ENCODE peak calls at places on chromosomes 11 and 22, in four cellular contexts. U is mesendoderm, E is IMR-90, N is H1. X is an unnamed sample.

GRCh38 chr22:45271667-45272188 is 13.0 kb upstream of the UPK3A start:
- DNase-seq in E (no peak), U (no peak), N (no peak), X (no peak)

GRCh38 chr11:118911113-118911879 is 14.4 kb downstream of the BCL9L start:
- DNase-seq in U (peak; percentile 83), E (peak; percentile 52), N (no peak), X (peak; percentile 57)

GRCh38 chr22:39598017-39598965 is 27.7 kb downstream of the CACNA1I start:
- DNase-seq in E (no peak), N (peak; percentile 57), U (peak; percentile 86), X (peak; percentile 95)

GRCh38 chr11:7613394-7613720 is 59.9 kb downstream of the CYB5R2 start:
- DNase-seq in N (no peak), E (no peak), U (no peak), X (no peak)

GRCh38 chr11:45294499-45294898 is 8.4 kb upstream of the SYT13 start:
- DNase-seq in U (no peak), N (no peak), E (no peak), X (no peak)

GRCh38 chr11:119446434-119446833 is 23.5 kb upstream of the THY1 start:
- DNase-seq in E (no peak), U (no peak), N (no peak), X (no peak)

GRCh38 chr11:121235057-121235456 is 57.5 kb upstream of the SC5D start:
- DNase-seq in N (no peak), U (no peak), E (no peak), X (no peak)

GRCh38 chr11:104320956-104321355 is 157.0 kb upstream of the PDGFD start:
- DNase-seq in E (no peak), N (no peak), U (no peak), X (no peak)

GRCh38 chr11:111412293-111412692 is 33.2 kb upstream of the POU2AF1 start:
- DNase-seq in U (no peak), E (no peak), N (no peak), X (no peak)

GRCh38 chr11:104259121-104259610 is 95.2 kb upstream of the PDGFD start:
- DNase-seq in U (no peak), E (no peak), N (no peak), X (no peak)

GRCh38 chr11:31050061-31050790 is 319.3 kb downstream of the DCDC1 start:
- DNase-seq in E (no peak), N (no peak), U (peak; percentile 78), X (peak; percentile 35)

GRCh38 chr11:133040289-133040893 is 491.9 kb downstream of the OPCML start:
- DNase-seq in U (peak; percentile 95), E (peak; percentile 3), N (peak; percentile 15), X (no peak)

GRCh38 chr11:102062106-102062505 is 14.9 kb downstream of the CFAP300 start:
- DNase-seq in E (no peak), N (no peak), U (no peak), X (no peak)

GRCh38 chr11:116282481-116282880 is 490.3 kb downstream of the BUD13 start:
- DNase-seq in N (no peak), E (no peak), U (no peak), X (no peak)

GRCh38 chr11:122656073-122656630 is 630 bp downstream of the UBASH3B start:
- DNase-seq in E (peak; percentile 66), U (peak; percentile 60), N (no peak), X (peak; percentile 54)

GRCh38 chr11:57315491-57315890 is 9.3 kb downstream of the TNKS1BP1 start:
- DNase-seq in E (peak; percentile 61), N (no peak), U (peak; percentile 82), X (peak; percentile 83)

GRCh38 chr22:47401976-47402770 is 639.7 kb downstream of the TBC1D22A start:
- DNase-seq in U (no peak), N (no peak), E (no peak), X (no peak)

DNA sequence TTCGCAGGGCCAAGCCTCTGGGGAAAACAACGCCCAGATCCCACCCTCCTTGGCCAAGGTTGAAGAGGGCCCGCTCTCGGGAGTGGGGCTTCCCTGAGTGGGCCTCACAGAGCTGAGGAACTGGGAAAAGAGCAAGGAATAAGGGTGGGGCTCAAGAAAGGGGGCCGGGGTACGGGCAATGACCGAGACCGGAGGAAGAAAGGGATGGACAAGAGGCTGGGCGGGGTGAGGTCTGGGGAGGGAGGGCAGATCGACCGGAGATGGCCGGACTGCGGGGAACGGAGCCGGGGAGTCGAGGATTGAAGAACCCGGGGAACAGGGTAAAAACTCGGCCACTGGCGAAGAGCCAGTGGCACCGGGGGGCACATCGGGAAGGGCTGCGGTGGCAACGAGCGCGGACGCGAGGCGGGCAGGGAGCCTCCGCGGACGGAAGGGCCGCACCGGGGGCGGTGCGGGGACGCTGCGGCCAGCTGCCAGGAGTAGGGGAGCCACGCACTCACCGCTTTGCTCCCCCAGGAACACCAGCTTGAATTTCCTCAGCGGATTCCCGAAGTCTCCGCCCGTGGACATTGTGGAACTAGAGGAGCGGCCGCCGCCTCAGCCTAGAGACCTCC is 701 bp downstream of the RAB6A start:
- DNase-seq in E (peak; percentile 11), U (peak; percentile 52), N (no peak), X (peak; percentile 35)
- H3K56ac ChIP-seq in E (peak overlapping the region; percentile 77), U (peak overlapping the region; percentile 98), N (peak overlapping the region; percentile 43), X (no peak overlapping the region)

DNA sequence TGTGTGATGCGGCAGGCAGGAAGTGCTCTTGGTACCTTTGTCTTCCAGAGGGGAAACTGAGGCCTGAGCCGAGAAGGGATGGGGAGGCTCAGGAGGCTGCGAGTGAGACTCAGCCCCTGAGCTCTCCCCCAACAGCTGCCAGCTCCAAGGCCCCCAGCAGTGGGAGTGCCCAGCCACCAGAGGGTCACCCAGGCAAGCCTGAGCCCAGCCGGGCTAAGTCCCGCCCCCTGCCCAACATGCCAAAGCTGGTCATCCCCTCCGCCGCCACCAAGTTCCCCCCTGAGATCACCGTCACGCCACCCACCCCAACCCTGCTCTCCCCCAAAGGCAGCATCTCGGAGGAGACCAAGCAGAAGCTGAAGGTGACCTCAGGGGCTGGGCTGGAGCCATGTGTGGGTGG is 3.8 kb upstream of the SUSD2 start:
- DNase-seq in E (no peak), U (no peak), N (no peak), X (no peak)
- H4K5ac ChIP-seq in E (no peak overlapping the region), U (no peak overlapping the region), N (no peak overlapping the region), X (no peak overlapping the region)

DNA sequence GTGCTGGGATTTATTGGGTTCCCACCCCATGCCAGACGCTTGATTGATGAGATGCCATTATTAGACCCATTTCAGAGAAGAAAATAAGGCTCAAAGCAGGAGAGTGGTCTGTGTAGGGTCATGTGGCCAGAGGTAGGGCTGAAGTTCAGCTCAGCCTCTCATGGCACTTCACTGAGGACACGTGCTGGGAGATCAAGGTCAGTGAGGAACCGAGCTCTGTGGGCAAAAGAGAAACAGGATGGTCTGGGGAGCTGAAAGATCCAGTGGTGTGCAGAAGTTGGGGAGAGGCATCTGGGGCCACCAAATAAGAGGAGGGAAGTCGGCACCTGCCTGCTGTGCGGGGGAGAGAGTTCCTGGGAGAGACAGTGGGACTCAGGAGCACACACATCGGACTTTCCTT is 19.6 kb downstream of the RHOD start:
- DNase-seq in E (no peak), U (no peak), N (no peak), X (no peak)
- H3K56ac ChIP-seq in E (no peak overlapping the region), U (no peak overlapping the region), N (no peak overlapping the region), X (no peak overlapping the region)

GRCh38 chr11:113395782-113396336 is 8.3 kb downstream of the ANKK1 start:
- DNase-seq in E (no peak), N (no peak), U (no peak), X (no peak)

GRCh38 chr11:113397821-113398220 is 10.2 kb downstream of the ANKK1 start:
- DNase-seq in E (no peak), U (no peak), N (no peak), X (no peak)

GRCh38 chr11:113396693-113397092 is 9.1 kb downstream of the ANKK1 start:
- DNase-seq in N (no peak), U (no peak), E (no peak), X (no peak)

GRCh38 chr11:113398669-113399430 is 11.3 kb downstream of the ANKK1 start:
- DNase-seq in U (no peak), E (no peak), N (no peak), X (no peak)

GRCh38 chr11:113397212-113397611 is 9.6 kb downstream of the ANKK1 start:
- DNase-seq in N (no peak), U (no peak), E (no peak), X (no peak)
- H4K5ac ChIP-seq in N (no peak overlapping the region), U (no peak overlapping the region), E (no peak overlapping the region), X (no peak overlapping the region)

GRCh38 chr11:33553486-33553885 is 147.1 kb downstream of the C11orf91 start:
- DNase-seq in U (peak; percentile 26), E (peak; percentile 43), N (no peak), X (no peak)

GRCh38 chr11:33554219-33554618 is 146.4 kb downstream of the C11orf91 start:
- DNase-seq in E (no peak), N (no peak), U (no peak), X (no peak)

GRCh38 chr11:33551051-33551450 is 149.6 kb downstream of the C11orf91 start:
- DNase-seq in E (peak; percentile 25), N (no peak), U (no peak), X (no peak)

GRCh38 chr11:33557201-33557600 is 143.4 kb downstream of the C11orf91 start:
- DNase-seq in N (no peak), U (peak; percentile 34), E (peak; percentile 80), X (no peak)

DNA sequence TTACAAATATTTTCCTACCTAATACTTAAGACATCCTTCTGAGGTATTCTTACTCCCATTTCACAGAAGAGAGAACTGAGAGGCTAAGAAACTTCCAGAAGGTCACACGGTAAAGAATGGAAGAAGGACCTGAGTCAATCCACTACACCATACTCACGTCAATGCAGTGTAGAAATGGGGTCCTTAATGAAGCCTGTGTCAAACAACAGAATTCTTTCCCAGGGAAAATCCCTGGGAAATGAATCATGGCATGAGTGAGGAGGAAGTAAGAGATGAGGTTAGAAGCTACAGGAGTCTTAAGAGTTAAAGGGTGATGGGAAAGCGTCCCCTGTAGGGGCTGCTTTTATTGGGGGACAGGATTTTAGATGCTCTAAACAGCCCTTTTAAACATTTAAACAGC is 147.9 kb downstream of the C11orf91 start:
- DNase-seq in E (peak; percentile 76), U (no peak), N (no peak), X (no peak)
- H3K56ac ChIP-seq in E (no peak overlapping the region), U (no peak overlapping the region), N (no peak overlapping the region), X (no peak overlapping the region)

GRCh38 chr11:17258670-17259069 is 17.9 kb upstream of the NUCB2 start:
- DNase-seq in N (no peak), U (no peak), E (no peak), X (no peak)
- H4K5ac ChIP-seq in N (no peak overlapping the region), U (no peak overlapping the region), E (no peak overlapping the region), X (no peak overlapping the region)

GRCh38 chr11:92159931-92160330 is 64.7 kb upstream of the FAT3 start:
- DNase-seq in E (no peak), U (no peak), N (no peak), X (no peak)
- H3K56ac ChIP-seq in E (no peak overlapping the region), U (no peak overlapping the region), N (no peak overlapping the region), X (no peak overlapping the region)

X was measured in H9.